ENCODE peak calls at places on chromosomes 12 and 14, in ten cellular contexts. K is mucosa of descending colon, L is neural progenitor cell, W is left ventricle myocardium inferior, O is PC-3, V is mammary epithelial cell, P is gastrocnemius medialis, M is MM.1S, G is neuronal stem cell, A is HCT116. C is an unnamed sample. For H3K4me1, the result is how much of the 10 kb centered on the place peaks cover.

GRCh38 chr12:116774020-116774419 is 35.9 kb downstream of the RNFT2 start:
- DNase-seq in W (no peak), P (no peak), L (no peak), M (no peak), O (no peak), V (no peak), A (no peak), G (no peak), K (no peak), C (no peak)

GRCh38 chr12:120579179-120579578 is 2.0 kb downstream of the POP5 start:
- DNase-seq in V (no peak), O (no peak), P (no peak), M (no peak), G (no peak), L (no peak), W (no peak), K (no peak), A (no peak), C (no peak)

GRCh38 chr14:105315941-105316562 is 1.5 kb downstream of the PACS2 start:
- DNase-seq in K (no peak), P (no peak), G (no peak), A (no peak), M (no peak), V (no peak), L (no peak), O (peak), W (no peak), C (no peak)

GRCh38 chr12:40152783-40153383 is 47.0 kb upstream of the SLC2A13 start:
- DNase-seq in W (peak), M (peak), V (peak), K (peak), L (peak), O (peak), P (no peak), A (peak), G (peak), C (peak)

GRCh38 chr12:132275631-132276030 is 53.8 kb downstream of the GALNT9 start:
- DNase-seq in G (no peak), A (no peak), O (no peak), P (no peak), K (no peak), M (no peak), V (no peak), L (no peak), W (no peak), C (no peak)

GRCh38 chr12:70733385-70733784 is 96.2 kb upstream of the PTPRB start:
- DNase-seq in M (peak), O (peak), P (no peak), V (peak), W (no peak), G (peak), K (peak), L (peak), A (peak), C (peak)

GRCh38 chr12:104588048-104588942 is 131.5 kb downstream of the CHST11 start:
- DNase-seq in G (no peak), L (no peak), W (no peak), P (no peak), A (peak), K (no peak), M (no peak), V (peak), O (peak), C (peak)

GRCh38 chr12:89251326-89252237 is 100.7 kb downstream of the DUSP6 start:
- DNase-seq in V (no peak), M (no peak), K (no peak), O (no peak), G (no peak), W (no peak), P (no peak), L (no peak), A (no peak), C (no peak)

GRCh38 chr12:52175411-52176350 is 16.1 kb downstream of the KRT80 start:
- DNase-seq in W (no peak), V (peak), L (peak), P (no peak), G (no peak), O (no peak), K (no peak), A (no peak), M (no peak), C (peak)

GRCh38 chr12:55515696-55516095 is 23.5 kb downstream of the OR6C68 start:
- DNase-seq in A (no peak), G (no peak), W (no peak), M (no peak), L (peak), O (peak), P (no peak), V (no peak), K (peak), C (no peak)

GRCh38 chr14:91877376-91877775 is 10.0 kb upstream of the TC2N start:
- DNase-seq in V (no peak), A (no peak), O (no peak), W (no peak), L (no peak), M (no peak), P (no peak), K (no peak), G (no peak), C (no peak)

GRCh38 chr14:72708708-72709475 is 185.0 kb downstream of the DPF3 start:
- DNase-seq in W (no peak), A (peak), V (peak), G (peak), O (peak), P (no peak), K (no peak), L (peak), M (no peak), C (no peak)

GRCh38 chr12:6423267-6424007 is 21.3 kb upstream of the CD27 start:
- DNase-seq in V (peak), W (peak), K (peak), M (peak), G (peak), O (peak), P (peak), L (peak), A (peak), C (peak)

GRCh38 chr12:122785503-122785902 is 11.1 kb downstream of the CCDC62 start:
- DNase-seq in P (no peak), M (peak), K (no peak), O (no peak), A (no peak), V (no peak), L (no peak), G (no peak), W (no peak), C (no peak)

DNA sequence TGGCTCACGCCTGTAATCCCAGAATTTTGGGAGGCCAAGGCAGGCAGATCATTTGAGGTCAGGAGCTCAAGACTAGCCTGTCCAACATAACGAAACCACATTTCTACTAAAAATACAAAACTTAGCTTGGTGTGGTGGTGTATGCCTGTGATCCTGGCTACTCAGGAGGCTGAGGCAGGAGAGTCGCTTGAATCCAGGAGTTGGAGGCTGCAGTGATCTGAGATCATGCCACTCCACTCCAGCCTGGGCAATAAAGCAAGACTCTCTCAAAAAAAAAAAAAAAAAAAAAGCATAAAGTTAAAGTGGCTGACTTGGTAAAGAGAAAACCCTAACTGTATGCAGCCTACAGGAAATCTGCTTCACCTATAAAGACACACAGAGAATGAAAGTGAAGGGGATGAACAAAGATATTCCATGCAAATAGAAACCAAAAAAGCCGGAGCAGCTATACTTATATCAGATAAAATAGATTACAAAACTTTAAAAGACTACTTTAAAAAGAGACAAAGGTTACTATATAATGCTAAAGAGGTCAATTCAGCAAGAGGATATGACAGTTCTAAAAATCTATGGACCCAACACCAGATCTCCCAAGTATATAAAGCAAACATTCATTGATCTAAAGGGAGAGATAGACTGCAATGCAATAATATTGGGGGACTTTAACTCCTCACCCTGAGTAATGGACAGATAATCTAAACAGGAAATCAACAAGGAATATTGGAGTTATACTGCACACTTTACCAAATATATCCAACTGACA is 4.1 kb downstream of the CLEC2B start:
- DNase-seq in G (no peak), V (no peak), A (no peak), M (peak), L (no peak), P (no peak), K (no peak), O (no peak), W (no peak), C (no peak)
- H3K4me1 ChIP-seq in G (under half), V (under half), A (under half), M (under half), L (under half), P (under half), K (under half), O (under half), W (under half), C (under half)

GRCh38 chr14:22846811-22847307 is 10.5 kb downstream of the MMP14 start:
- DNase-seq in L (no peak), W (no peak), V (no peak), O (no peak), M (no peak), P (no peak), K (no peak), A (no peak), G (no peak), C (no peak)

GRCh38 chr14:22847661-22848341 is 11.4 kb downstream of the MMP14 start:
- DNase-seq in P (peak), K (no peak), W (no peak), M (no peak), A (no peak), G (no peak), V (peak), O (no peak), L (peak), C (no peak)

GRCh38 chr14:22844221-22845102 is 8.1 kb downstream of the MMP14 start:
- DNase-seq in A (no peak), P (no peak), G (no peak), V (no peak), M (no peak), K (no peak), L (no peak), O (no peak), W (no peak), C (no peak)

GRCh38 chr14:22845103-22845394 is 8.7 kb downstream of the MMP14 start:
- DNase-seq in V (no peak), K (no peak), G (no peak), O (no peak), L (no peak), M (no peak), W (no peak), P (no peak), A (no peak), C (no peak)

GRCh38 chr14:22845821-22846625 is 9.6 kb downstream of the MMP14 start:
- DNase-seq in M (no peak), P (no peak), V (no peak), L (no peak), O (no peak), A (no peak), W (no peak), G (no peak), K (no peak), C (no peak)
- H3K4me1 ChIP-seq in M (under half), P (under half), V (half or more), L (under half), O (under half), A (under half), W (half or more), G (under half), K (under half), C (under half)

DNA sequence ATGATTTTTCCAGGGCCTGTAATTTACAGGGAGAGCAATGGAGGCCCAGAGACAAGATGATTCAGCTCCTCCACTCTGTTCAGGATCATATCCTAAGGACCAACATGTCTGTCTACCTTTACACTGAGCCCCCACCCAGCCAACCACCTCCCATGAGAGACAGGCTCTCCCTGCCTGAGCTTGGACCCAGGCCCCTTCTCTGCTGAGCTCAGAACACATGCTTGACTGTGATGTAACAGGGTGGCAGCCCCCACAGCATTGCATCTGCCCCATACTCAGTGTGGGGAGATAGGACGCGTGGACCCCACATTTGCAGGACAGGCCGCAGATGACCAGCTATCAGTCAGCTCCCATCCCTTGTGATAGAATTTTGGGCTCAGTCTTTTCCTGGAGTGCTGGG is 313.9 kb downstream of the ADGRD1 start:
- DNase-seq in M (no peak), V (no peak), K (no peak), G (no peak), W (no peak), O (no peak), A (no peak), P (no peak), L (no peak), C (no peak)
- H3K4me1 ChIP-seq in M (under half), V (under half), K (under half), G (under half), W (under half), O (under half), A (under half), P (under half), L (under half), C (under half)

GRCh38 chr14:49999216-49999761 is 106.4 kb downstream of the ARF6 start:
- DNase-seq in K (peak), L (no peak), P (peak), A (peak), G (no peak), V (peak), O (peak), M (peak), W (peak), C (peak)
- H3K4me1 ChIP-seq in K (half or more), L (under half), P (under half), A (half or more), G (under half), V (half or more), O (half or more), M (under half), W (half or more), C (under half)

GRCh38 chr14:74573421-74574091 is 38.5 kb downstream of the LTBP2 start:
- DNase-seq in A (no peak), K (no peak), L (no peak), P (no peak), W (no peak), O (peak), V (peak), G (no peak), M (no peak), C (no peak)

GRCh38 chr14:74572829-74573360 is 39.1 kb downstream of the LTBP2 start:
- DNase-seq in A (no peak), P (no peak), W (no peak), O (no peak), L (no peak), M (no peak), V (peak), G (no peak), K (no peak), C (no peak)

GRCh38 chr14:74574706-74575105 is 37.3 kb downstream of the LTBP2 start:
- DNase-seq in K (no peak), G (no peak), W (no peak), M (no peak), V (peak), O (no peak), P (no peak), L (no peak), A (no peak), C (no peak)

GRCh38 chr14:74575507-74575906 is 36.5 kb downstream of the LTBP2 start:
- DNase-seq in K (no peak), V (no peak), O (no peak), M (no peak), P (no peak), A (no peak), W (no peak), L (no peak), G (no peak), C (no peak)

GRCh38 chr14:74574092-74574438 is 38.0 kb downstream of the LTBP2 start:
- DNase-seq in K (no peak), P (no peak), V (no peak), A (no peak), W (no peak), L (no peak), M (no peak), O (no peak), G (no peak), C (no peak)
- H3K4me1 ChIP-seq in K (under half), P (under half), V (half or more), A (half or more), W (under half), L (under half), M (under half), O (half or more), G (under half), C (under half)

GRCh38 chr12:80059875-80060274 is 39.5 kb upstream of the OTOGL start:
- DNase-seq in P (no peak), A (no peak), M (no peak), O (no peak), W (no peak), V (no peak), L (no peak), G (no peak), K (no peak), C (no peak)

GRCh38 chr12:80058586-80058985 is 40.8 kb upstream of the OTOGL start:
- DNase-seq in M (no peak), V (no peak), K (no peak), P (no peak), A (no peak), L (no peak), G (no peak), O (no peak), W (no peak), C (no peak)

GRCh38 chr12:80056232-80056631 is 43.1 kb upstream of the OTOGL start:
- DNase-seq in L (no peak), G (no peak), W (no peak), M (no peak), V (no peak), A (no peak), K (no peak), O (no peak), P (no peak), C (no peak)

GRCh38 chr12:80053048-80053790 is 46.1 kb upstream of the OTOGL start:
- DNase-seq in V (peak), A (no peak), P (peak), G (no peak), K (peak), L (no peak), W (peak), O (peak), M (no peak), C (peak)

GRCh38 chr12:80056845-80057244 is 42.5 kb upstream of the OTOGL start:
- DNase-seq in K (no peak), L (no peak), O (peak), P (no peak), M (no peak), A (no peak), W (no peak), G (no peak), V (no peak), C (peak)
- H3K4me1 ChIP-seq in K (under half), L (under half), O (under half), P (under half), M (under half), A (under half), W (under half), G (under half), V (under half), C (under half)